ENCODE peak calls at places on chromosomes 4 and X, in six cellular contexts. V is HepG2, U is SK-N-SH, Y is GM12878, R is A549, P is K562. F is an unnamed sample.

GRCh38 chrX:21985332-21985777 is 44.8 kb downstream of the SMS start:
- DNase-seq in V (peak), U (peak), Y (peak), R (peak), P (peak), F (peak)

GRCh38 chr4:186149872-186150271 is 41.5 kb upstream of the CYP4V2 start:
- DNase-seq in V (peak), U (no peak), Y (no peak), R (peak), P (no peak), F (peak)

GRCh38 chr4:157885785-157886184 is 287.0 kb downstream of the GASK1B start:
- DNase-seq in V (no peak), U (no peak), Y (no peak), R (no peak), P (no peak), F (no peak)

GRCh38 chr4:23815351-23815750 is 74.5 kb downstream of the PPARGC1A start:
- DNase-seq in V (no peak), U (no peak), Y (no peak), R (no peak), P (no peak), F (no peak)

GRCh38 chr4:16029329-16029728 is 54.5 kb downstream of the PROM1 start:
- DNase-seq in V (peak), U (no peak), Y (no peak), R (no peak), P (no peak), F (no peak)

GRCh38 chrX:153460826-153461225 is 9.6 kb downstream of the HAUS7 start:
- DNase-seq in V (peak), U (peak), Y (no peak), R (peak), P (peak), F (no peak)

GRCh38 chr4:40197879-40198689 is 1.3 kb downstream of the RHOH start:
- DNase-seq in V (no peak), U (no peak), Y (no peak), R (no peak), P (peak), F (no peak)

GRCh38 chr4:125314676-125315570 is at the start of gene FAT4:
- DNase-seq in V (peak), U (peak), Y (no peak), R (peak), P (peak), F (peak)

GRCh38 chrX:79290596-79290995 is 76.5 kb downstream of the ITM2A start:
- DNase-seq in V (no peak), U (no peak), Y (no peak), R (no peak), P (no peak), F (no peak)

GRCh38 chrX:67346667-67347066 is 197.2 kb upstream of the AR start:
- DNase-seq in V (no peak), U (no peak), Y (no peak), R (no peak), P (no peak), F (no peak)

GRCh38 chrX:128518508-128518907 is 466.3 kb upstream of the ACTRT1 start:
- DNase-seq in V (peak), U (peak), Y (no peak), R (peak), P (no peak), F (no peak)

GRCh38 chr4:19304028-19304427 is 947.7 kb upstream of the SLIT2 start:
- DNase-seq in V (no peak), U (no peak), Y (no peak), R (no peak), P (no peak), F (no peak)

GRCh38 chr4:19309365-19309764 is 942.3 kb upstream of the SLIT2 start:
- DNase-seq in V (no peak), U (no peak), Y (no peak), R (no peak), P (no peak), F (no peak)
- TF ChIP-seq CHD2 in V (no peak), U (no peak), Y (no peak), R (no peak), P (no peak), F (no peak)

DNA sequence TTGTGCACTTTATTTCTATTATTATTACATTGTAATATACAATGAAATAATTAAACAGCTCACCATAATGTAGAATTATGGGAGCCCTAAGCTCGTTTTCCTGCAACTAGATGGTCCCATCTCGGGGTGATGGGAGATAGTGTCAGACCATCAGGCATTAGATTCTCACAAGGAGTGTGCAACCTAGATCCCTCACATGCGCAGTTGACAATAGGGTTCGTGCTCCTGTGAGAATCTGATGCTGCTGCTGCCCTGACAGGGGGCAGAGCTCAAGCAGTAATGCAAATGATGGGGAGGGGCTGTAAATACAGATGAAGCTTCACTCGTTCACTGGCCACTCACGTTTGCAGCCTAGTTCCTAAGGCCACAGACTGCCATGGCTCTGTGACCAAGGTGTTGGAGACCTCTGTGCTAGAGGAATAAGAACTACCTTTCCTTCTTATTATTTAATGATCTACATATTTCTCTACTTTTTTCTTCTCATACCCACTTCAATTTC is 492.9 kb upstream of the INTU start:
- DNase-seq in V (no peak), U (no peak), Y (no peak), R (no peak), P (no peak), F (no peak)
- TF ChIP-seq USF2 in V (no peak), U (no peak), Y (no peak), R (no peak), P (no peak), F (no peak)

GRCh38 chrX:41452972-41453371 is 5.8 kb downstream of the NYX start:
- DNase-seq in V (no peak), U (no peak), Y (no peak), R (no peak), P (no peak), F (no peak)

GRCh38 chrX:41447897-41448296 is 754 bp downstream of the NYX start:
- DNase-seq in V (no peak), U (no peak), Y (no peak), R (no peak), P (no peak), F (no peak)

GRCh38 chrX:41452565-41452964 is 5.4 kb downstream of the NYX start:
- DNase-seq in V (no peak), U (no peak), Y (no peak), R (no peak), P (no peak), F (no peak)

GRCh38 chrX:41449138-41449537 is 2.0 kb downstream of the NYX start:
- DNase-seq in V (no peak), U (no peak), Y (no peak), R (no peak), P (no peak), F (no peak)

DNA sequence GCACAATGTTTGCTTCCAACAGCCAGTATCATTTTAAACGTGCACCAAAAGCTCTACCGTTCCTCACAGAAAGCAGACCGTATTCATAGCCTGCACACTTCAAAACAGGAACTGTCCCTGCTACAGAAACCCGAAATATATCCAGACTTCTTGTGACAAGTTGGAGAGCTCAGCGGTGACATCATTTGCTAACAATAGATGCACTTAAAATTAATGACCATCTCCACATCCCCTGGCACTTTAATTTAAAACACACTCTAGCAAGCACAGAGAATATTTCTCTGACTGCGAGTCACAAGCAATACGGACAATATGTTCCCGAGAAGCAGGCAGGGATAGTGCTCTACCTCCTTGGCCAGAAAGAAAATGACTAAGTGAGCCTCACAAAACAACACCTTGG is 2.5 kb downstream of the NYX start:
- DNase-seq in V (no peak), U (no peak), Y (no peak), R (no peak), P (no peak), F (no peak)
- TF ChIP-seq CHD2 in V (no peak), U (no peak), Y (no peak), R (no peak), P (no peak), F (no peak)

GRCh38 chrX:39648548-39649254 is 449.1 kb downstream of the BCOR start:
- DNase-seq in V (no peak), U (no peak), Y (no peak), R (no peak), P (no peak), F (no peak)
- TF ChIP-seq USF2 in V (no peak), U (no peak), Y (no peak), R (no peak), P (no peak), F (no peak)

GRCh38 chr4:53928825-53929224 is 135.6 kb downstream of the CHIC2 start:
- DNase-seq in V (no peak), U (no peak), Y (no peak), R (no peak), P (no peak), F (no peak)
- TF ChIP-seq CHD2 in V (no peak), U (no peak), Y (no peak), R (no peak), P (no peak), F (no peak)

F was measured in H1.